ENCODE peak calls at places on chromosome 19, in ten cellular contexts. E, F, W, Q, K, S, I, P, G and A are unnamed samples.
A peak's percentile ranks its signal among the peaks of the same experiment; 100 is the strongest.

GRCh38 chr19:50688766-50689165 is 30.8 kb downstream of the SHANK1 start:
- DNase-seq in P (no peak), G (no peak), E (no peak), Q (no peak), W (no peak), K (no peak), S (no peak), I (no peak), F (no peak), A (no peak)

GRCh38 chr19:49833594-49833993 is 15.5 kb downstream of the MED25 start:
- DNase-seq in E (no peak), W (no peak), F (no peak), I (no peak), G (no peak), S (no peak), Q (no peak), K (no peak), P (peak; percentile 47), A (no peak)

GRCh38 chr19:24033962-24034342 is 53.0 kb upstream of the ZNF254 start:
- DNase-seq in Q (peak; percentile 65), E (peak; percentile 46), G (peak; percentile 27), P (peak; percentile 85), F (peak; percentile 11), W (peak; percentile 62), I (peak; percentile 53), S (peak; percentile 71), K (peak; percentile 54), A (peak; percentile 81)

GRCh38 chr19:52735734-52736133 is 890 bp upstream of the ZNF611 start:
- DNase-seq in K (peak; percentile 12), G (no peak), F (peak; percentile 44), W (peak; percentile 27), E (no peak), I (peak; percentile 69), S (peak; percentile 77), P (peak; percentile 54), Q (no peak), A (no peak)

GRCh38 chr19:32269831-32270230 is 75.6 kb upstream of the ZNF507 start:
- DNase-seq in S (no peak), Q (no peak), I (no peak), K (no peak), P (no peak), E (no peak), W (no peak), F (no peak), G (no peak), A (no peak)

GRCh38 chr19:2266183-2266993 is 10.2 kb upstream of the JSRP1 start:
- DNase-seq in F (peak; percentile 80), W (peak; percentile 53), E (no peak), P (peak; percentile 97), Q (peak; percentile 75), I (peak; percentile 39), S (no peak), K (peak; percentile 76), G (peak; percentile 80), A (peak; percentile 71)

GRCh38 chr19:54297759-54298305 is 15.1 kb downstream of the LILRA5 start:
- DNase-seq in E (no peak), P (no peak), Q (no peak), S (no peak), F (no peak), W (no peak), G (no peak), K (no peak), I (peak; percentile 25), A (no peak)

GRCh38 chr19:31510635-31511034 is 161.4 kb upstream of the TSHZ3 start:
- DNase-seq in S (no peak), I (no peak), W (no peak), P (no peak), E (no peak), Q (no peak), G (no peak), K (no peak), F (no peak), A (no peak)

GRCh38 chr19:1624458-1624857 is 19.2 kb upstream of the UQCR11 start:
- DNase-seq in Q (peak; percentile 39), P (peak; percentile 97), F (peak; percentile 39), K (peak; percentile 48), E (peak; percentile 92), I (peak; percentile 35), S (no peak), W (peak; percentile 29), G (peak; percentile 80), A (peak; percentile 58)

DNA sequence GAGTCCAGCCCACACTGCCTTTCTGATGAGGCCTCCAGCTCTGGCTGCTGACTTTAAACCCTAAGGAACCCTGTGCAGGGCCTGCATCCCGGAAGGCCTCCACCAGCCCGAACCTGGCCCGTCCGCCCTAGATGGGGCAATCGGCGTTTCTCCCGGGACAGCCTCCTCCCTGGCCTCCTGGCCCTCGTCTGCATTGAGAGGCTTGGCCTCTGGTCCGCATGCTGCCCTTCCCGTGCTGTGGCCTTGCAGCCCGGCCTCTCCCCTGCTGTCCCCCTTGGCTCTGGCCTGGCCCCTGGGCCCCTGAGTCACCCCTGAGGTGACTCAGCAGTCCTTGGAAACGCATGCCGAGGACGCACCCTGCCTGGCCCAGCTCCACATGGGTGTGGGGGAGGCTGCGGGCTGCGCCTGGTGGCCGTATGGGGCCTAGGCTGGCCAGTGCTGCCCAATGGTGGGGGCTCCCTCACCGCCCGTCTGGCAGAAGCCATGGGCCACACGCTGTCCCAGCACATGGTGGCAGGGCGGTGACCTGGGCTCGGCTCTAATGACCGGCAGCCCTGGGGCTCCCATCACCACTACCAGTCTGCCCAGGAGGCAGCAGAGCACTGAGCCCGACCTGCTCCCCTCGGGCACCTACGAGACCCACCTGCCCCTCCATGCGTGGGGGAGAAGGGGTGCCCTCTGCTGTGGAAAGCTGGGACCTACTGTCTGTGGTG is 25.7 kb downstream of the SH3GL1 start:
- DNase-seq in E (no peak), S (peak; percentile 94), Q (peak; percentile 93), I (peak; percentile 90), P (peak; percentile 98), G (peak; percentile 61), K (no peak), W (peak; percentile 67), F (peak; percentile 58), A (peak; percentile 81)
- TF ChIP-seq CTCF in E (no peak), S (no peak), Q (no peak), I (no peak), P (peak; percentile 14), G (no peak), K (no peak), W (no peak), F (peak; percentile 28), A (no peak)

GRCh38 chr19:41904118-41904870 is 21.3 kb downstream of the ARHGEF1 start:
- DNase-seq in P (no peak), E (no peak), S (no peak), K (no peak), F (no peak), G (no peak), I (peak; percentile 81), Q (no peak), W (peak; percentile 63), A (peak; percentile 48)

GRCh38 chr19:41903161-41903953 is 20.4 kb downstream of the ARHGEF1 start:
- DNase-seq in K (no peak), S (no peak), I (no peak), G (no peak), W (no peak), E (no peak), P (no peak), Q (no peak), F (no peak), A (no peak)

GRCh38 chr19:41906916-41907680 is 21.2 kb downstream of the ERFL start:
- DNase-seq in G (no peak), W (no peak), P (no peak), S (no peak), K (no peak), Q (no peak), I (no peak), E (no peak), F (no peak), A (no peak)

GRCh38 chr19:41906271-41906670 is 22.0 kb downstream of the ERFL start:
- DNase-seq in W (no peak), F (no peak), S (no peak), G (no peak), E (no peak), I (no peak), K (no peak), Q (no peak), P (no peak), A (no peak)

DNA sequence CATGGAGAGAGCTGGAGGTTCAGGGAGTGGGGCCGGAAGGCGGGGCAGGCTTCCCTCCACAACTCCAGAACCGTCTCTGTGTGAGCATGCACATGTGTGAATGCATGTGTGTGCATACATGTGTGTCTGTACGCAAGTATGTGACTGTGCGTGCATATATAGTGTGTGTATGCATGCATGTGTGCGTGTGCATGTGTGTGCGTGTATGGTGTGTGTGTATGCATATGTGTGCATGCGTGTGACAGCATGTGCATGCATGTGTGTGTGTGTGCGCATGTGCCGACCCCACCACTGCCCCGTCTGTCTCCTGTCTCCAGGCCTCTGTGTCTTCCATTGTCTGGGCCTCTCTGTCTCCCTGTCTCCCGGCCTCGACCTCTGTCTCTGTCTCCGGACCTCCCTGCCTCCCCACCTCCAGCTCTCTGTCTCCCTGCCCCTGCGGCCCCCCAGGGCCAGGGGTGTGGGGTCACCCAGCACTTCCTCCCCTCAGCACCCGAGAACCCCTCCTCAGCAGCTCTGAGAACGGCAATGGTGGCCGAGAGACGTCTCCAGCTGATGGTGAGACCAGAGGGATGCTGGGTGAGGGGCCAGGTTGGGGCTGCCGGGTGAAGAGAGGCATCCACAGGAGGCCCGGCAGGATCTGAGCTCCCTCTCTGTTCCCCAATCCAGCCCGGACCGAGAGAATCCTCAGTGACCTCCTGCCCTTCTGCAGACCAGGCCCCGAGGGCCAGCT is 22.5 kb downstream of the ARHGEF1 start:
- DNase-seq in G (no peak), Q (no peak), S (no peak), P (no peak), F (no peak), E (no peak), W (no peak), K (no peak), I (no peak), A (no peak)
- H3K4me3 ChIP-seq in G (no peak overlapping the region), Q (no peak overlapping the region), S (no peak overlapping the region), P (no peak overlapping the region), F (no peak overlapping the region), E (no peak overlapping the region), W (no peak overlapping the region), K (no peak overlapping the region), I (no peak overlapping the region), A (no peak overlapping the region)

DNA sequence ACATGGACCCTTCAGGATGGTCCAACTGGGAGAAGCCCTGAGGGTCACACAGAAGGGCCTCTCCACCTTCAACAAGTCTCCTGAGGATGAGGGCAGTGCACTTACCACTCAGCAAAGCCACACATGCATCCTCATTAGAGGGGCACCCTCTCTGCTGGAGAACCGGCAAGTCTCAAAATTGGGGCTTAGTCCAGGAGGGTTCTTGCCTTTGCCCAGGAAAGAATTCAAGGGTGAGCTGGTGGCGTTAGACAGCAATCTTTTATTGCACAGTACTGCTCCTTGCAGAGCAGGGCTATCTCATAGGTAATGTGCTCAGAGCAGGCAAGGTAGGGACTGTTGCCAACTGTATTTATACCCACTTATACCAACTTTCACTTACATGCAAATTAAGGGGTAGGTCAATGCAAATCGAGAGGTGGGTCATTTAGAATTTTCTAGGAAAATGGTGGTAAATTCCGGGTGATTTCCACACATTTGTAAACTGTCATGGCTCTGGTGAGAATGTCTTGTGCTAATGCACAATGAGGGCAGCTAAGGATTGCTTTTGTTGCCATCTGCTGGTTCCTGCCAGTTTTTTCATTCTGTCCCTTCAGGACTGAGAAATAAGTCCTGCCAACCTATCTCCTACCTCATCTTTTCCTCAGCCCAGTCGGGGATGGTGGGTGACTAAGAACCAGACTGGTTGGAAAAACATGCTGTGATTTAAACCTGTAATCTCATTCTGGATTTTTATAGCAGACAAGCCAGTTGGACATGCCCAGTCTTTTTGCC is 27.8 kb upstream of the IGSF23 start:
- DNase-seq in G (no peak), W (peak; percentile 46), Q (peak; percentile 51), I (peak; percentile 75), S (no peak), E (peak; percentile 40), K (no peak), P (peak; percentile 90), F (no peak), A (peak; percentile 59)
- TF ChIP-seq CTCF in G (peak; percentile 17), W (peak; percentile 40), Q (peak; percentile 33), I (peak; percentile 55), S (no peak), E (peak; percentile 47), K (no peak), P (peak; percentile 50), F (no peak), A (peak; percentile 46)

GRCh38 chr19:58350001-58350801 is 3.1 kb downstream of the A1BG start:
- DNase-seq in W (no peak), S (no peak), P (peak; percentile 80), G (no peak), K (no peak), F (no peak), I (no peak), E (no peak), Q (no peak), A (no peak)
- H3K4me3 ChIP-seq in W (no peak overlapping the region), S (peak overlapping the region; percentile 18), P (peak overlapping the region; percentile 35), G (no peak overlapping the region), K (peak overlapping the region; percentile 18), F (no peak overlapping the region), I (peak overlapping the region; percentile 7), E (no peak overlapping the region), Q (no peak overlapping the region), A (no peak overlapping the region)